ENCODE peak calls at places on chromosomes 16 and 17, in seven cellular contexts. G is mesothelial cell of epicardium, Z is esophagus squamous epithelium, H is ovary, W is mammary epithelial cell, A is MCF 10A, P is thoracic aorta. R is an unnamed sample.
A peak's percentile ranks its signal among the peaks of the same experiment; 100 is the strongest.

GRCh38 chr17:3512512-3513171 is 36.8 kb downstream of the ASPA start:
- DNase-seq in A (no peak), W (no peak), P (no peak), H (peak; percentile 75), Z (no peak), G (no peak), R (no peak)

GRCh38 chr17:61349350-61349749 is 50.3 kb upstream of the TBX2 start:
- DNase-seq in H (no peak), A (no peak), P (no peak), G (no peak), W (no peak), Z (no peak), R (no peak)

GRCh38 chr16:17901309-17901708 is 430.5 kb upstream of the XYLT1 start:
- DNase-seq in Z (no peak), H (no peak), W (no peak), P (no peak), A (no peak), G (no peak), R (no peak)

GRCh38 chr16:87076950-87077749 is 240.0 kb downstream of the C16orf95 start:
- DNase-seq in Z (no peak), H (no peak), P (no peak), G (no peak), A (peak; percentile 81), W (peak; percentile 60), R (no peak)

GRCh38 chr16:1745900-1746692 is 25.2 kb downstream of the NME3 start:
- DNase-seq in Z (no peak), G (no peak), P (no peak), H (no peak), A (peak; percentile 94), W (no peak), R (no peak)

GRCh38 chr17:49972486-49973270 is 3.7 kb downstream of the DLX4 start:
- DNase-seq in A (no peak), G (no peak), W (no peak), Z (no peak), P (no peak), H (no peak), R (no peak)

GRCh38 chr16:10386517-10387377 is 886 bp downstream of the ATF7IP2 start:
- DNase-seq in A (peak; percentile 16), H (no peak), W (peak; percentile 4), Z (no peak), P (no peak), G (no peak), R (no peak)

GRCh38 chr17:60077226-60077625 is 1.5 kb downstream of the HEATR6 start:
- DNase-seq in W (no peak), H (no peak), G (no peak), A (no peak), P (no peak), Z (no peak), R (no peak)

GRCh38 chr16:77945126-77945525 is 77.2 kb upstream of the CLEC3A start:
- DNase-seq in P (no peak), W (no peak), Z (no peak), H (no peak), A (no peak), G (no peak), R (no peak)

GRCh38 chr17:59423903-59424302 is 92.4 kb downstream of the YPEL2 start:
- DNase-seq in W (no peak), G (no peak), A (no peak), H (peak; percentile 26), Z (no peak), P (no peak), R (no peak)

GRCh38 chr16:1550696-1551095 is 17.2 kb downstream of the TMEM204 start:
- DNase-seq in A (no peak), W (no peak), Z (no peak), P (no peak), G (no peak), H (no peak), R (no peak)

GRCh38 chr16:68367034-68367433 is 56.2 kb downstream of the PRMT7 start:
- DNase-seq in P (no peak), G (no peak), H (no peak), A (peak; percentile 57), Z (no peak), W (no peak), R (peak; percentile 48)

GRCh38 chr16:15915555-15916081 is 27.2 kb upstream of the CEP20 start:
- DNase-seq in A (no peak), H (no peak), P (no peak), W (no peak), Z (no peak), G (no peak), R (no peak)

GRCh38 chr17:66426397-66427033 is 124.1 kb downstream of the PRKCA start:
- DNase-seq in G (no peak), P (no peak), W (no peak), A (peak; percentile 30), H (no peak), Z (no peak), R (no peak)

DNA sequence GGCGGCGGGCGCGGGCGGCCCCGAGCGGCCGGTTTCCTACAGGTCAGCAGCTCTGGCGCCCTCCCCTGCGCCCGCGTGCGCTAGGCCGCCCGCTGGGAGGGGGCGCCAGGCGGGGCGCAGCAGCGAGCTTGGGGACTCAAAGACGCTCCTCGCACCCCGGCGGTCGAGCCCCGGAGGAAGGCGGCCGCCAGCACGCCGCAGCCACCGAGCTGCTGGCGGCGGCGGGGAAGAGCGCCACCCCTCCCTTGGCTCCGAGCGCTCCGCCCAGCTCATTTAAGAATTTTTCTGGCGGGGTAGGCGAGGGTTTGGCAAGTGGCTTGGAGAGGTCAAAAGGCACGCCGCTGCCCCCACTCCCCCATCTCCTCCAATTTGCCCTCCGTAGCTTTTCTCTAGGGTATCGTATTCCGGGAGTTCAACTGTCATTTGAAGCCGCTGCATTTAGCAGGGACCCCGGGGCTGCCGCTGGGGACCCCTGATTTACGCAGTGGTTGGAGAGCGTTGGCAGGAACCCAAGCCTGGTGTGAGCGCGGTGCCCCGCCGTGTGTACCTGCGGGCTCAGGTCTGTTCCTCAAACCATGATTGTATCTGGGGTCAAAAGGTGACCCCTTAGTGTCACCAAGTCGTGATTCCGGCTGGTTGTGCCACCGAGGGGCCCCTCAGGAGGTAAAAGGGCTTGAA is 59.5 kb upstream of the GSE1 start:
- DNase-seq in G (peak; percentile 53), W (peak; percentile 41), P (no peak), Z (no peak), H (peak; percentile 72), A (peak; percentile 74), R (no peak)
- TF ChIP-seq CTCF in G (no peak), W (no peak), P (peak; percentile 12), Z (peak; percentile 20), H (no peak), A (no peak), R (no peak)

GRCh38 chr17:42171831-42172230 is 9.1 kb downstream of the KCNH4 start:
- DNase-seq in W (peak; percentile 59), P (no peak), G (peak; percentile 61), H (no peak), A (no peak), Z (no peak), R (no peak)
- TF ChIP-seq CTCF in W (no peak), P (no peak), G (no peak), H (no peak), A (no peak), Z (no peak), R (no peak)

DNA sequence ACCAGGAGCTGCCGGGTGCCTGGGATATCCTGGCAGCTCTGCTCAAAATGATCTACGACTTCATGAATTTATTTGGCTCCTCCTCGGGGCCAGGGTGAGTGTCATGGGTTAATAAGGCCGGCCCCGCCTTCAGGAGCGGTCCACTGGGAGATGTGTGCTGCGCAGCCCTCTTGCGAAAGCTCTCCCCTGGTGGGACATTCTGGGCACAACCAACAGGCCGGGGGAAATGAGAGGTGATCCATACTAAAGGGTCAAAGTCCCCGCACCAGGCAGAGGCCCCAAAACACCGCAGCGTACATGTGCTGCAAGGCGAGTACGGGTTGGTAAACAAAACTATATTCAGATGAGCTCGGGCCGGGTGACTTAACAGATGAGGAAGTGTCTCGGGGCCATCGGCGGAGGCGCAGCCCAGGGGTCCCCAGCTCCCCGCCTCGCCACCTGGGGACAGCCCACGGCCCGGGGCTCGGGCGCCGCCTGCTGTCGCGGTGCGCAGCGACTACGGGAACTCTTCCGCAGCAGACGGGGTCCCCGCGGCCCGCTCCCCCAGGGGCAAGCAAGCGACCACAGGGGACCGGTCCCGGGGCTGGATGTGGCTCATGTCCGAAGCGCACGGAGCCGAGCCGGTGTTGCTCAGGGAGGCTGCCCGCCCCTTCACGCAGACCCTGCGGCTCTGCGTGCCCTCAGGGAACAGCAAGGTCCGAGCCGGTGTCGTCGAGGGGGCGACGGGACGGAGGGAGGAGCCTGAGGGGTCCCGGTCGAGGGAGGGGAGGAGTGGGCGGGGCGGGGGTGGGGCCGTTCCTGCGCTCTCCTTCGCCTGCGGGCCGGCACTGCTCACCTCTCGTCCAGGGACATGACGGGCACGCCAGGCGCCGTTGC is at the start of gene RAB37:
- DNase-seq in P (no peak), G (no peak), H (no peak), A (no peak), Z (no peak), W (no peak), R (no peak)
- TF ChIP-seq CTCF in P (no peak), G (no peak), H (no peak), A (no peak), Z (peak; percentile 25), W (no peak), R (no peak)

DNA sequence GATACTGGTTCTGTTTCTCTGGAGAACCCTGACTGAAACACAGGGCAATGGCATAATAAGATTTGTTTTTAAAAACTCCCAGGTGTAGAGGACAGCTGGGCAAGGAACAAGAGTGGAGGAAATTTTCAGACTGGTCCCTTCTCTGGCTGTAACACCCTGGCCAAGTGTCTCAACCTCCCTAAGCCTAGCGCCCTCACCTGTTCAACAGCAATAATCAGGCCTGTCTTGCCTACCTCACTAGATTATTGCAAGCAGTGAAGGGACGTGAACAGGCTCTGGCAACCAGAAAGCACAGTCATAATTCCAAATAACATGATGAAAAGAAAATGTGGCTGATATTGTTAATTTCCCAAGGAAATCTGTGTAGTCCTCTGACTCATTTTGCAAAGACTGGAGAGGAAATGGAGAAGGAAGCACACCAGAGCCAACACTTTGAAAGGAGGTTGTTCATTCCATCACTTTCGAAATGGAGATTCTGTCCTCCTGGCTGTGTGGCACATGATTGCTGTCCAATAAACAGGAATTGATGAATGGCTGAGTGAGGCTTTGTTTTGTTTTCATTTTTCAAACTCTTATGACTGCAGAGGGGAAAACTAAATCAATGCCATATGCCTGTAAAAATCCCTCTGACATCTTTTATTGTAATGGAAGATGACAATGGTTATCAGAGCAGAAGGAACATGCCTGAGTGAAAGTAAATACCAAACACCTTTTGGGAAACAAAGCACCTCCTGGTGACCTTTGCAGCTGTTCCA is 87.4 kb upstream of the HLF start:
- DNase-seq in P (no peak), A (peak; percentile 20), G (no peak), Z (no peak), H (no peak), W (no peak), R (no peak)
- TF ChIP-seq CTCF in P (no peak), A (no peak), G (no peak), Z (no peak), H (no peak), W (no peak), R (no peak)

DNA sequence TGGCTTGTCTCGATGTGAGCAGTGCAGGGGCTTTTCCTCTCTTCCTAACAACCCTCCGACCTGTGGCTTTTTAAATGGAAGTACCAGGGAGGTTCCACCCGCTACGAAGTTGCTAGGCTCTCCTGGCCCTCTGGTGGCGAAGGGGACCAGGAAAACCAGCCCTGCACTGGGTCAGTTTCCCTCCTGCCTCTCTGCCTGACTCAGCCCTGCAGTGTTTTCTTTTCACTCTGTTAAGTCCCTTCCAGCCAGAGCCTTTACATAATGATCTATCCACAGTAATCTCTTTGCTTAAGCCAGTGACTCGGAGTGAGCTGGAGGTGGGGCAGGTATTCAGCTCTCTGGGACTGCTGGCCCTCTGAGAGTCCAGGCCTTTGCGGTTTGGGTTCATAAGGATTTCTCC is 331.3 kb upstream of the EEF2KMT start:
- DNase-seq in W (no peak), H (no peak), G (no peak), P (no peak), Z (no peak), A (no peak), R (no peak)
- TF ChIP-seq CTCF in W (no peak), H (no peak), G (no peak), P (no peak), Z (no peak), A (no peak), R (no peak)

GRCh38 chr17:78492116-78492799 is 84.9 kb downstream of the DNAH17 start:
- DNase-seq in Z (no peak), H (no peak), P (no peak), A (no peak), G (no peak), W (no peak), R (no peak)
- TF ChIP-seq CTCF in Z (no peak), H (no peak), P (no peak), A (no peak), G (no peak), W (no peak), R (no peak)

R was measured in omental fat pad.